ENCODE peak calls at places on chromosomes 6 and 20, in six cellular contexts. L is IMR-90, C is HFFc6, U is A549, J is lower lobe of right lung, X is ascending aorta. N is an unnamed sample.

GRCh38 chr20:47984437-47984836 is 199.2 kb upstream of the SULF2 start:
- DNase-seq in J (no peak), U (no peak), C (no peak), L (no peak), X (peak; percentile 31), N (no peak)

GRCh38 chr20:60254901-60255411 is 296.7 kb downstream of the CDH26 start:
- DNase-seq in J (no peak), U (no peak), C (peak; percentile 93), L (peak; percentile 73), X (no peak), N (no peak)

GRCh38 chr6:33856655-33857054 is 52.9 kb upstream of the MLN start:
- DNase-seq in J (no peak), X (no peak), C (no peak), L (no peak), U (no peak), N (no peak)

GRCh38 chr6:28768187-28768913 is 155.4 kb downstream of the TRIM27 start:
- DNase-seq in J (no peak), C (no peak), L (no peak), X (no peak), U (no peak), N (no peak)

GRCh38 chr6:99790679-99791078 is 184.0 kb downstream of the PRDM13 start:
- DNase-seq in X (no peak), J (no peak), L (no peak), C (no peak), U (no peak), N (no peak)

GRCh38 chr6:139325686-139326085 is 33.9 kb upstream of the TXLNB start:
- DNase-seq in U (no peak), C (no peak), X (no peak), L (no peak), J (no peak), N (no peak)

GRCh38 chr6:44022671-44023352 is 104.4 kb downstream of the MRPL14 start:
- DNase-seq in U (no peak), J (peak; percentile 15), X (no peak), C (no peak), L (no peak), N (no peak)

GRCh38 chr20:52081791-52082190 is 109.8 kb downstream of the ZFP64 start:
- DNase-seq in J (no peak), U (no peak), X (no peak), L (no peak), C (no peak), N (no peak)

GRCh38 chr6:2630362-2630761 is 120.4 kb downstream of the MYLK4 start:
- DNase-seq in L (peak; percentile 99), J (no peak), U (peak; percentile 92), X (peak; percentile 90), C (peak; percentile 89), N (no peak)

GRCh38 chr6:11439908-11440307 is 97.6 kb upstream of the TMEM170B start:
- DNase-seq in C (no peak), L (no peak), U (no peak), J (no peak), X (no peak), N (no peak)

GRCh38 chr20:62598761-62599194 is 43.5 kb upstream of the SLCO4A1 start:
- DNase-seq in J (no peak), U (peak; percentile 81), C (no peak), L (no peak), X (no peak), N (peak; percentile 56)

GRCh38 chr6:144909753-144910280 is 624.7 kb downstream of the UTRN start:
- DNase-seq in C (no peak), J (no peak), L (peak; percentile 31), X (no peak), U (no peak), N (no peak)

GRCh38 chr6:144908004-144908403 is 622.9 kb downstream of the UTRN start:
- DNase-seq in L (peak; percentile 54), U (no peak), J (no peak), C (no peak), X (no peak), N (no peak)

GRCh38 chr6:144911322-144911721 is 626.2 kb downstream of the UTRN start:
- DNase-seq in J (no peak), U (no peak), L (no peak), C (no peak), X (no peak), N (no peak)

GRCh38 chr6:144918073-144918472 is 632.9 kb downstream of the UTRN start:
- DNase-seq in X (no peak), J (no peak), L (no peak), C (no peak), U (no peak), N (no peak)

GRCh38 chr6:144912474-144912873 is 627.3 kb downstream of the UTRN start:
- DNase-seq in L (peak; percentile 90), C (peak; percentile 88), X (no peak), U (no peak), J (no peak), N (no peak)
- TF ChIP-seq CTCF in L (peak; percentile 21), C (peak; percentile 64), X (no peak), U (no peak), J (no peak), N (no peak)

GRCh38 chr6:64733433-64733832 is 973.6 kb downstream of the EYS start:
- DNase-seq in X (no peak), L (no peak), J (no peak), C (no peak), U (no peak), N (no peak)

GRCh38 chr6:64729522-64729921 is 977.5 kb downstream of the EYS start:
- DNase-seq in L (no peak), C (no peak), J (no peak), U (no peak), X (no peak), N (no peak)

GRCh38 chr6:64737418-64737817 is 969.6 kb downstream of the EYS start:
- DNase-seq in U (no peak), J (no peak), L (no peak), X (no peak), C (no peak), N (no peak)

GRCh38 chr6:64736421-64736950 is 970.5 kb downstream of the EYS start:
- DNase-seq in C (no peak), L (no peak), X (no peak), U (no peak), J (no peak), N (no peak)

GRCh38 chr6:64732888-64733287 is 974.1 kb downstream of the EYS start:
- DNase-seq in X (no peak), C (no peak), U (no peak), L (no peak), J (no peak), N (no peak)
- TF ChIP-seq CTCF in X (no peak), C (no peak), U (no peak), L (no peak), J (no peak), N (no peak)

GRCh38 chr6:88491266-88491665 is 325.1 kb upstream of the CNR1 start:
- DNase-seq in X (no peak), L (no peak), J (no peak), U (no peak), C (no peak), N (no peak)

GRCh38 chr6:88494401-88495140 is 328.4 kb upstream of the CNR1 start:
- DNase-seq in J (no peak), C (no peak), U (no peak), X (no peak), L (no peak), N (peak; percentile 26)

GRCh38 chr6:88493717-88494116 is 327.6 kb upstream of the CNR1 start:
- DNase-seq in X (no peak), U (no peak), J (no peak), C (no peak), L (no peak), N (peak; percentile 15)

GRCh38 chr6:88492241-88492640 is 326.1 kb upstream of the CNR1 start:
- DNase-seq in C (no peak), U (no peak), L (no peak), J (no peak), X (no peak), N (no peak)

GRCh38 chr6:88492824-88493223 is 326.7 kb upstream of the CNR1 start:
- DNase-seq in L (peak; percentile 28), C (peak; percentile 13), J (no peak), X (no peak), U (peak; percentile 41), N (no peak)
- TF ChIP-seq CTCF in L (peak; percentile 36), C (peak; percentile 67), J (peak; percentile 44), X (no peak), U (peak; percentile 57), N (peak; percentile 29)

GRCh38 chr20:33811763-33812672 is 870 bp downstream of the CHMP4B start:
- DNase-seq in X (peak; percentile 90), C (peak; percentile 84), J (peak; percentile 74), U (peak; percentile 62), L (peak; percentile 91), N (peak; percentile 51)

GRCh38 chr20:33814238-33814712 is 3.1 kb downstream of the CHMP4B start:
- DNase-seq in U (no peak), X (no peak), C (no peak), L (peak; percentile 18), J (no peak), N (no peak)

GRCh38 chr20:33808388-33808787 is 2.8 kb upstream of the CHMP4B start:
- DNase-seq in L (no peak), X (no peak), J (no peak), U (no peak), C (no peak), N (no peak)

GRCh38 chr20:33812673-33813462 is 1.7 kb downstream of the CHMP4B start:
- DNase-seq in L (no peak), X (no peak), U (no peak), J (no peak), C (no peak), N (no peak)

GRCh38 chr20:33810885-33811762 is at the start of gene CHMP4B:
- DNase-seq in J (peak; percentile 100), X (peak; percentile 100), C (peak; percentile 98), L (peak; percentile 98), U (peak; percentile 98), N (peak; percentile 98)
- TF ChIP-seq CTCF in J (no peak), X (no peak), C (no peak), L (no peak), U (no peak), N (no peak)

DNA sequence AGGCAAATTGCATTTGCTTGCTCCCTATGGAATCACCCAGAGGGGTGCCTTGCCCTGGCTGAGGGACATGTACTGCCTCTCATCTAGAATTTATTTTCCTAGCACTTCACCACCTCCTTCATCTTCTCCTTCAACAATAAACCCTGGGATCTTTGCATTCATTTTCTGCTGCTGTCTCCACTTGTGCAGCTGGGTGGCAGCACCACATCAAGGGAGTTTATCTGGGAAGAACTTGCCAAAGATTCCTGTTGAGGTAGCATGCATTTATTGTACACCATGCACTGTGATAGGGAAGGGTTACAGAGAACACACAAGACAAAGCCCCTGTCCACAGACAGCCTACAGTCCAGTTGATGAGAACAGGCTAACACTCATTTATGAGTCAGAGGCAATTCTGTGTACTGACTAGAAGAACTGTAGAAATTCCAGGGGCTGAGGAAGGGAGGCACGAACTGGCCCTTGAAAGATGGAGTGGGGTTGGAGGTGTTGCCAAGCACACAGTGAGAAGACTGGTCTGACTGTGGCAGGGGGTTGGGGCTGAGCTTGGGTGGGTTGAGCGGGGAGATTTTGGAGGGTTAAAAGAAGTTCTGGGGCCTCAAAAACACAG is 17.5 kb downstream of the C20orf173 start:
- DNase-seq in L (peak; percentile 47), J (no peak), C (peak; percentile 42), U (peak; percentile 58), X (no peak), N (no peak)
- TF ChIP-seq CTCF in L (peak; percentile 62), J (peak; percentile 49), C (peak; percentile 78), U (peak; percentile 62), X (peak; percentile 36), N (peak; percentile 56)